ENCODE peak calls at places on chromosome 17, in six cellular contexts. E is posterior cingulate gyrus; F is effector CD4-positive, alpha-beta T cell; T is posterior vena cava; Y is HuH-7.5; A is upper lobe of right lung. C is an unnamed sample.

GRCh38 chr17:31472137-31472536 is 80.7 kb downstream of the RAB11FIP4 start:
- DNase-seq in E (peak; percentile 72), F (no peak), T (no peak), Y (no peak), A (no peak), C (no peak)

GRCh38 chr17:17079761-17080160 is 37.5 kb downstream of the MPRIP start:
- DNase-seq in E (peak; percentile 32), F (no peak), T (peak; percentile 82), Y (no peak), A (peak; percentile 85), C (peak; percentile 30)

GRCh38 chr17:35257080-35257701 is 14.3 kb downstream of the SLFN5 start:
- DNase-seq in E (no peak), F (no peak), T (no peak), Y (no peak), A (no peak), C (no peak)

GRCh38 chr17:36546418-36547093 is 1.8 kb downstream of the GGNBP2 start:
- DNase-seq in E (no peak), F (no peak), T (no peak), Y (no peak), A (no peak), C (no peak)

GRCh38 chr17:66576473-66576872 is 258.4 kb upstream of the CACNG5 start:
- DNase-seq in E (no peak), F (no peak), T (no peak), Y (no peak), A (no peak), C (no peak)

GRCh38 chr17:18250259-18250658 is 8.3 kb downstream of the FLII start:
- DNase-seq in E (no peak), F (no peak), T (no peak), Y (no peak), A (no peak), C (no peak)

GRCh38 chr17:2776589-2777241 is 19.5 kb upstream of the RAP1GAP2 start:
- DNase-seq in E (no peak), F (no peak), T (no peak), Y (peak; percentile 38), A (no peak), C (no peak)

GRCh38 chr17:32152130-32152529 is 9.8 kb downstream of the RHOT1 start:
- DNase-seq in E (no peak), F (no peak), T (peak; percentile 85), Y (peak; percentile 42), A (no peak), C (no peak)

GRCh38 chr17:2710804-2711607 is 558 bp downstream of the CLUH start:
- DNase-seq in E (no peak), F (peak; percentile 20), T (peak; percentile 82), Y (peak; percentile 86), A (peak; percentile 79), C (no peak)

GRCh38 chr17:40074871-40075215 is 12.1 kb downstream of the THRA start:
- DNase-seq in E (no peak), F (no peak), T (no peak), Y (no peak), A (no peak), C (no peak)

GRCh38 chr17:48575066-48575582 is 3.0 kb downstream of the HOXB4 start:
- DNase-seq in E (no peak), F (no peak), T (no peak), Y (no peak), A (no peak), C (no peak)

GRCh38 chr17:54754560-54754959 is 146.1 kb upstream of the TOM1L1 start:
- DNase-seq in E (no peak), F (no peak), T (no peak), Y (no peak), A (no peak), C (peak; percentile 63)

GRCh38 chr17:65219707-65220106 is 82.5 kb downstream of the RGS9 start:
- DNase-seq in E (no peak), F (no peak), T (no peak), Y (no peak), A (no peak), C (no peak)

GRCh38 chr17:17781591-17782424 is 55.0 kb downstream of the SREBF1 start:
- DNase-seq in E (peak; percentile 89), F (no peak), T (peak; percentile 90), Y (peak; percentile 37), A (peak; percentile 83), C (no peak)

GRCh38 chr17:81388091-81388611 is 7.1 kb upstream of the BAHCC1 start:
- DNase-seq in E (no peak), F (no peak), T (no peak), Y (no peak), A (no peak), C (no peak)

GRCh38 chr17:57211010-57211411 is 45.3 kb upstream of the MSI2 start:
- DNase-seq in E (no peak), F (no peak), T (no peak), Y (no peak), A (no peak), C (no peak)